ENCODE peak calls at places on chromosomes 13 and 19, in nine cellular contexts. D, Q, U, Z, Y, F, L, A and I are unnamed samples.

GRCh38 chr19:31066385-31066784 is 282.9 kb downstream of the TSHZ3 start:
- DNase-seq in Y (no peak), F (no peak), A (peak), Z (no peak), D (no peak), Q (no peak), L (no peak), U (no peak), I (no peak)

GRCh38 chr19:16867211-16867610 is 21.6 kb upstream of the F2RL3 start:
- DNase-seq in L (no peak), Z (no peak), U (no peak), F (no peak), A (no peak), Q (no peak), Y (no peak), D (no peak), I (no peak)

GRCh38 chr19:29612121-29612520 is 6.0 kb downstream of the POP4 start:
- DNase-seq in L (no peak), Z (no peak), A (no peak), F (no peak), Y (no peak), U (no peak), D (no peak), Q (no peak), I (no peak)

GRCh38 chr13:20492641-20493040 is 33.0 kb downstream of the CRYL1 start:
- DNase-seq in D (no peak), A (peak), Z (no peak), Y (peak), U (no peak), Q (no peak), L (peak), F (peak), I (no peak)

GRCh38 chr13:46469064-46469463 is 82.0 kb upstream of the RUBCNL start:
- DNase-seq in Y (no peak), D (no peak), A (peak), F (no peak), Z (no peak), Q (no peak), L (no peak), U (no peak), I (no peak)

GRCh38 chr13:30719521-30719914 is 15.8 kb upstream of the ALOX5AP start:
- DNase-seq in Y (no peak), U (no peak), L (no peak), Q (no peak), Z (no peak), A (no peak), D (no peak), F (no peak), I (no peak)

GRCh38 chr19:51784922-51785690 is 9.9 kb upstream of the FPR3 start:
- DNase-seq in F (peak), Y (no peak), A (peak), Z (no peak), D (peak), L (peak), U (no peak), Q (peak), I (no peak)

GRCh38 chr13:42815686-42816085 is 34.3 kb downstream of the FAM216B start:
- DNase-seq in F (no peak), L (no peak), Q (no peak), U (no peak), Y (no peak), A (peak), D (no peak), Z (no peak), I (no peak)

GRCh38 chr19:52991484-52991883 is 22.2 kb upstream of the ERVV-1 start:
- DNase-seq in Z (no peak), A (peak), L (no peak), Y (no peak), U (no peak), D (no peak), Q (no peak), F (no peak), I (no peak)

GRCh38 chr13:47426126-47426849 is 529.4 kb upstream of the HTR2A start:
- DNase-seq in Z (no peak), Y (peak), D (no peak), Q (peak), A (peak), L (no peak), U (no peak), F (no peak), I (no peak)

GRCh38 chr13:100630564-100630963 is 42.0 kb upstream of the GGACT start:
- DNase-seq in L (no peak), A (no peak), F (no peak), D (no peak), Q (no peak), U (no peak), Y (no peak), Z (no peak), I (no peak)

GRCh38 chr19:41499899-41500298 is 56.9 kb downstream of the ERICH4 start:
- DNase-seq in A (no peak), L (no peak), D (no peak), Q (no peak), Z (no peak), F (no peak), Y (no peak), U (no peak), I (no peak)

GRCh38 chr19:50478901-50479715 is 2.5 kb upstream of the GARIN5A start:
- DNase-seq in U (no peak), A (peak), Q (no peak), D (no peak), L (no peak), Y (peak), F (no peak), Z (no peak), I (no peak)

GRCh38 chr19:20182232-20182785 is 15.3 kb downstream of the ZNF486 start:
- DNase-seq in L (no peak), Z (no peak), A (no peak), Q (no peak), U (no peak), F (no peak), Y (no peak), D (no peak), I (no peak)

GRCh38 chr13:95571941-95572340 is 19.4 kb downstream of the CLDN10 start:
- DNase-seq in U (no peak), Q (no peak), Y (no peak), Z (no peak), D (no peak), A (no peak), F (no peak), L (no peak), I (no peak)

GRCh38 chr13:45331123-45331619 is 9.8 kb downstream of the TPT1 start:
- DNase-seq in U (no peak), Y (no peak), L (no peak), D (no peak), Z (no peak), Q (no peak), F (no peak), A (no peak), I (no peak)

GRCh38 chr19:43450545-43450997 is 14.8 kb downstream of the LYPD3 start:
- DNase-seq in Z (no peak), U (no peak), A (peak), F (no peak), L (no peak), Y (no peak), D (no peak), Q (no peak), I (no peak)

GRCh38 chr19:6161271-6161850 is 25.9 kb downstream of the ACSBG2 start:
- DNase-seq in A (no peak), D (peak), F (peak), L (peak), Y (peak), Z (no peak), Q (peak), U (no peak), I (peak)

GRCh38 chr19:38032151-38032550 is 125.1 kb downstream of the SIPA1L3 start:
- DNase-seq in Y (no peak), Z (no peak), D (no peak), A (no peak), U (no peak), F (no peak), Q (no peak), L (no peak), I (no peak)

GRCh38 chr19:18869781-18870530 is 26.0 kb downstream of the CERS1 start:
- DNase-seq in L (no peak), Y (no peak), U (no peak), Z (no peak), A (no peak), Q (no peak), F (no peak), D (no peak), I (no peak)

GRCh38 chr19:49999371-50000010 is 25.7 kb downstream of the VRK3 start:
- DNase-seq in Y (no peak), Z (no peak), D (no peak), L (no peak), Q (no peak), F (no peak), U (no peak), A (no peak), I (no peak)

GRCh38 chr13:23674795-23675640 is 104.8 kb downstream of the TNFRSF19 start:
- DNase-seq in L (no peak), Y (no peak), F (no peak), A (peak), Z (no peak), U (no peak), D (no peak), Q (no peak), I (no peak)

GRCh38 chr13:78768950-78769349 is 110.0 kb upstream of the OBI1 start:
- DNase-seq in Y (no peak), L (no peak), D (no peak), F (no peak), A (no peak), Q (no peak), Z (no peak), U (no peak), I (no peak)

GRCh38 chr13:27005976-27006518 is 165.6 kb downstream of the USP12 start:
- DNase-seq in Q (no peak), Y (no peak), F (no peak), A (no peak), D (no peak), U (no peak), Z (no peak), L (peak), I (no peak)

GRCh38 chr19:4831351-4832340 is at the start of gene TICAM1:
- DNase-seq in D (peak), U (peak), F (peak), A (peak), Y (peak), Z (peak), L (peak), Q (peak), I (peak)

GRCh38 chr13:43905435-43906031 is 25.8 kb downstream of the LACC1 start:
- DNase-seq in D (no peak), F (peak), Q (no peak), Z (no peak), L (no peak), A (peak), U (no peak), Y (peak), I (no peak)

GRCh38 chr19:18798384-18799352 is 7.6 kb upstream of the COMP start:
- DNase-seq in Z (no peak), F (no peak), A (no peak), U (peak), D (no peak), Q (no peak), L (no peak), Y (peak), I (no peak)

GRCh38 chr13:106161186-106161585 is 374.3 kb downstream of the EFNB2 start:
- DNase-seq in F (no peak), L (no peak), D (no peak), Y (no peak), A (no peak), U (no peak), Q (no peak), Z (no peak), I (no peak)

GRCh38 chr13:111659842-111660241 is 339.4 kb downstream of the TEX29 start:
- DNase-seq in Z (no peak), Q (peak), D (no peak), U (no peak), L (no peak), A (no peak), F (no peak), Y (no peak), I (no peak)

GRCh38 chr13:75830842-75831241 is 194.7 kb downstream of the LMO7 start:
- DNase-seq in U (no peak), F (no peak), Y (no peak), Q (no peak), D (no peak), Z (no peak), A (no peak), L (no peak), I (no peak)

GRCh38 chr19:48484931-48485612 is 15.9 kb downstream of the CYTH2 start:
- DNase-seq in Z (no peak), L (no peak), Q (no peak), U (no peak), Y (no peak), F (no peak), D (no peak), A (no peak), I (no peak)

GRCh38 chr19:50831026-50831396 is 2.4 kb downstream of the KLK15 start:
- DNase-seq in Z (no peak), A (no peak), F (no peak), Y (no peak), D (no peak), U (no peak), L (no peak), Q (no peak), I (no peak)

GRCh38 chr13:42101821-42102580 is 53.6 kb downstream of the DGKH start:
- DNase-seq in Y (no peak), F (no peak), Z (no peak), L (no peak), Q (peak), U (no peak), A (no peak), D (no peak), I (no peak)

GRCh38 chr13:113645329-113645728 is 12.7 kb downstream of the ATP4B start:
- DNase-seq in D (no peak), Y (no peak), Q (no peak), Z (no peak), A (no peak), L (no peak), F (no peak), U (no peak), I (no peak)

GRCh38 chr19:15248648-15249559 is 16.7 kb upstream of the EPHX3 start:
- DNase-seq in U (peak), Z (no peak), D (no peak), A (peak), F (no peak), Y (peak), Q (peak), L (no peak), I (no peak)